ENCODE peak calls at places on chromosomes 16 and 17, in seven cellular contexts. D, X, W, A, T, Z and U are unnamed samples.
A peak's percentile ranks its signal among the peaks of the same experiment; 100 is the strongest.

GRCh38 chr17:74212913-74213791 is at the start of gene TTYH2:
- DNase-seq in A (peak; percentile 93), Z (peak; percentile 86), T (peak; percentile 87), W (peak; percentile 96), D (peak; percentile 62), X (peak; percentile 59), U (peak; percentile 92)

GRCh38 chr16:23866628-23867027 is 30.8 kb downstream of the PRKCB start:
- DNase-seq in X (no peak), A (no peak), W (no peak), D (no peak), T (no peak), Z (no peak), U (no peak)

GRCh38 chr17:27782791-27783206 is 17.5 kb downstream of the NOS2 start:
- DNase-seq in T (no peak), Z (no peak), A (no peak), X (no peak), W (no peak), D (no peak), U (no peak)

GRCh38 chr17:78783711-78784396 is 1.8 kb upstream of the CYTH1 start:
- DNase-seq in Z (no peak), A (no peak), D (no peak), X (no peak), T (no peak), W (no peak), U (no peak)

GRCh38 chr16:29811896-29812665 is at the start of gene PRRT2:
- DNase-seq in Z (no peak), W (peak; percentile 80), X (no peak), A (peak; percentile 45), T (peak; percentile 79), D (peak; percentile 66), U (peak; percentile 42)

GRCh38 chr16:54176376-54176901 is 110.1 kb downstream of the IRX3 start:
- DNase-seq in D (peak; percentile 69), T (no peak), A (peak; percentile 50), X (no peak), Z (no peak), W (peak; percentile 74), U (no peak)

GRCh38 chr17:8188408-8188839 is 1.6 kb downstream of the BORCS6 start:
- DNase-seq in D (no peak), W (peak; percentile 70), Z (no peak), A (no peak), T (peak; percentile 62), X (no peak), U (no peak)

GRCh38 chr17:66268247-66268927 is 34.0 kb upstream of the PRKCA start:
- DNase-seq in D (no peak), A (no peak), T (no peak), X (no peak), Z (peak; percentile 71), W (peak; percentile 64), U (no peak)

GRCh38 chr17:8287651-8288335 is 677 bp upstream of the RANGRF start:
- DNase-seq in W (no peak), T (no peak), D (no peak), X (no peak), Z (no peak), A (peak; percentile 45), U (no peak)

GRCh38 chr17:951388-952132 is 28.0 kb downstream of the NXN start:
- DNase-seq in D (no peak), X (no peak), W (peak; percentile 99), T (no peak), Z (peak; percentile 85), A (peak; percentile 68), U (peak; percentile 76)

GRCh38 chr16:50301626-50302471 is 35.5 kb downstream of the ADCY7 start:
- DNase-seq in A (no peak), W (peak; percentile 95), T (no peak), X (no peak), D (no peak), Z (peak; percentile 55), U (peak; percentile 72)

GRCh38 chr17:13981881-13982280 is 87.4 kb upstream of the COX10 start:
- DNase-seq in A (no peak), X (no peak), D (no peak), Z (no peak), T (no peak), W (peak; percentile 48), U (no peak)

GRCh38 chr16:24360936-24361335 is 104.8 kb downstream of the CACNG3 start:
- DNase-seq in Z (no peak), X (no peak), T (no peak), D (no peak), A (no peak), W (no peak), U (no peak)